ENCODE peak calls at places on chromosomes 11 and 22, in five cellular contexts. A is gastrocnemius medialis, C is A549, D is brain microvascular endothelial cell, R is kidney. Y is an unnamed sample.

GRCh38 chr11:69218271-69218682 is 62.5 kb downstream of the SMIM38 start:
- DNase-seq in C (no peak), D (no peak), R (no peak), A (no peak), Y (no peak)

GRCh38 chr22:36258750-36259619 is 6.1 kb downstream of the APOL1 start:
- DNase-seq in R (peak), C (no peak), A (no peak), D (no peak), Y (no peak)

GRCh38 chr11:66080055-66080817 is 10.2 kb downstream of the PACS1 start:
- DNase-seq in A (peak), R (no peak), D (peak), C (peak), Y (peak)

GRCh38 chr11:11472096-11472495 is 119.0 kb upstream of the CSNK2A3 start:
- DNase-seq in C (no peak), D (no peak), R (no peak), A (peak), Y (no peak)

GRCh38 chr11:16630651-16631050 is 107.8 kb upstream of the C11orf58 start:
- DNase-seq in C (no peak), R (no peak), A (no peak), D (no peak), Y (no peak)

GRCh38 chr11:15901790-15902189 is 454.6 kb downstream of the SOX6 start:
- DNase-seq in A (no peak), C (no peak), D (no peak), R (no peak), Y (no peak)

GRCh38 chr11:11579012-11579755 is 42.6 kb downstream of the GALNT18 start:
- DNase-seq in D (no peak), A (no peak), C (no peak), R (no peak), Y (no peak)

GRCh38 chr11:103709366-103709765 is 327.1 kb upstream of the DDI1 start:
- DNase-seq in C (no peak), A (no peak), D (no peak), R (no peak), Y (no peak)

GRCh38 chr11:57513911-57514537 is 1.5 kb downstream of the SLC43A1 start:
- DNase-seq in D (no peak), A (peak), C (no peak), R (peak), Y (peak)

GRCh38 chr11:119195680-119196079 is 10.4 kb downstream of the NHERF4 start:
- DNase-seq in R (no peak), D (peak), C (peak), A (no peak), Y (peak)

GRCh38 chr11:121482231-121483129 is 29.7 kb upstream of the SORL1-AS1 start:
- DNase-seq in C (no peak), R (no peak), A (no peak), D (no peak), Y (peak)

GRCh38 chr11:3641191-3641590 is 601 bp downstream of the ART5 start:
- DNase-seq in A (no peak), D (no peak), C (no peak), R (no peak), Y (no peak)

GRCh38 chr11:118883368-118884071 is at the start of gene CXCR5:
- DNase-seq in A (no peak), D (peak), C (no peak), R (no peak), Y (no peak)

GRCh38 chr11:119787074-119787461 is 58.1 kb upstream of the NECTIN1 start:
- DNase-seq in D (no peak), A (no peak), C (no peak), R (peak), Y (no peak)

GRCh38 chr11:48013269-48013901 is 33.0 kb downstream of the PTPRJ start:
- DNase-seq in D (no peak), R (peak), C (peak), A (no peak), Y (peak)

GRCh38 chr11:27621440-27622161 is 78.7 kb downstream of the BDNF start:
- DNase-seq in D (no peak), C (no peak), R (no peak), A (no peak), Y (peak)

GRCh38 chr11:57095417-57095816 is 86.3 kb upstream of the LRRC55 start:
- DNase-seq in R (no peak), A (no peak), D (no peak), C (no peak), Y (no peak)

GRCh38 chr11:5004429-5005274 is 10.0 kb downstream of the OR51L1 start:
- DNase-seq in A (no peak), R (no peak), D (peak), C (peak), Y (peak)

GRCh38 chr11:25319068-25319467 is 822.2 kb downstream of the LUZP2 start:
- DNase-seq in R (no peak), D (no peak), A (no peak), C (no peak), Y (no peak)

GRCh38 chr11:134510171-134510570 is 98.1 kb upstream of the B3GAT1 start:
- DNase-seq in C (no peak), R (peak), D (no peak), A (no peak), Y (no peak)

GRCh38 chr22:38841635-38842034 is 2.2 kb downstream of the NPTXR start:
- DNase-seq in D (no peak), R (no peak), C (no peak), A (no peak), Y (no peak)

GRCh38 chr22:39003165-39003638 is 10.9 kb upstream of the APOBEC3C start:
- DNase-seq in R (peak), C (peak), D (peak), A (peak), Y (peak)

GRCh38 chr22:38415561-38416321 is 39.3 kb downstream of the KCNJ4 start:
- DNase-seq in R (peak), D (no peak), A (no peak), C (no peak), Y (no peak)

GRCh38 chr11:65573391-65574146 is 1.2 kb downstream of the FAM89B start:
- DNase-seq in C (no peak), R (peak), A (peak), D (no peak), Y (peak)

GRCh38 chr22:43562843-43563242 is 151.0 kb downstream of the MPPED1 start:
- DNase-seq in A (no peak), C (no peak), D (no peak), R (peak), Y (no peak)

GRCh38 chr11:69592986-69593385 is 48.0 kb upstream of the CCND1 start:
- DNase-seq in D (no peak), A (no peak), C (no peak), R (no peak), Y (no peak)

GRCh38 chr11:118152552-118153471 is at the start of gene SCN4B:
- DNase-seq in D (peak), A (peak), R (peak), C (peak), Y (peak)

GRCh38 chr22:31754813-31755212 is 994 bp downstream of the DEPDC5 start:
- DNase-seq in A (no peak), R (no peak), D (no peak), C (no peak), Y (no peak)

GRCh38 chr11:46307785-46308341 is 30.4 kb downstream of the CREB3L1 start:
- DNase-seq in C (no peak), A (no peak), R (no peak), D (no peak), Y (no peak)
- H3K27ac ChIP-seq in C (peak), A (no peak), R (no peak), D (no peak), Y (peak)

DNA sequence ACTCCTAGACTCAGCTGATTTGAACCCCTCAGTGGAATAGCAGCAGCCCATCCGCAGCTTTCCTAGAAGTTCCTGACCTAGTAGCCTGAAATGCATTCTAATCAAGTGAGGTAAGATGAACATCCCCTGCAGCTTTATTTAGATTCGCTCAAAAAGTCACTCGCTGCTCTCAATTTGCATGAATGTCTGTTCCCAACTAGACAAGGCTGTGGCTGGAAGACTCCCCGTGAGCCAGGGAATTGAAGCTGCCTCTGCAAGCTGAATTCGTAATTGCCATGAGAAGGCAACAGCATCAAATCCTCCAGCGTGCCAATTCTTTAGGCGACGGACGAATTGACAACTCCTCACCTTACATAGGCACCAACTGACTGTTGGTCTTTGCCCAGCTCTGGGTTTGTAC is 17.1 kb upstream of the SCN3B start:
- DNase-seq in R (no peak), D (no peak), A (no peak), C (no peak), Y (no peak)
- H3K27ac ChIP-seq in R (no peak), D (no peak), A (no peak), C (no peak), Y (no peak)

DNA sequence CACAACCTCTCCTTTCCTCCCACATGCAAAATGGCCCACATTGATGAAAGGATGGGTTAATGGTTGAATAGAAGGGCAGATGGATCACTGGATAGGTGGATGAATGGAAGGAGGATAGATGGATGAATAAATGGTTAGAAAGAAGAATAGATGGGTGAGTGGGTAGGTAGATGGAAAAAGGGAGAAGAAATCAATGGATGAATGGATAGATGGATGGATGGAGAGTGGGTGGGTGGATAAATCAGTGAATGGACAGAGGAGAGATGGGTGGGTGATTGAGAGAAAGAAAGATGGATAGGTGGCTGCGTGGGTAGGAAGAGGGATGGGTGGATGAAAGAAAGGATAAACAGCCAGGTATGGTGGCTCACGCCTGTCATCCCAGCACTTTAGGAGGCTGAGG is 1.2 kb downstream of the SEC14L3 start:
- DNase-seq in D (no peak), A (no peak), C (no peak), R (no peak), Y (no peak)
- H3K27ac ChIP-seq in D (no peak), A (no peak), C (no peak), R (no peak), Y (no peak)

GRCh38 chr11:95589893-95590612 is 199.5 kb downstream of the FAM76B start:
- DNase-seq in D (no peak), R (no peak), A (no peak), C (no peak), Y (no peak)

GRCh38 chr11:95588821-95589220 is 200.8 kb downstream of the FAM76B start:
- DNase-seq in C (no peak), R (no peak), D (no peak), A (no peak), Y (no peak)

GRCh38 chr11:95593101-95593500 is 196.5 kb downstream of the FAM76B start:
- DNase-seq in D (no peak), A (no peak), C (no peak), R (no peak), Y (peak)

GRCh38 chr11:95596011-95596489 is 193.5 kb downstream of the FAM76B start:
- DNase-seq in C (no peak), A (no peak), R (no peak), D (peak), Y (peak)

GRCh38 chr11:95592455-95592854 is 197.1 kb downstream of the FAM76B start:
- DNase-seq in R (no peak), A (no peak), D (no peak), C (no peak), Y (no peak)
- H3K27ac ChIP-seq in R (no peak), A (no peak), D (no peak), C (no peak), Y (no peak)

DNA sequence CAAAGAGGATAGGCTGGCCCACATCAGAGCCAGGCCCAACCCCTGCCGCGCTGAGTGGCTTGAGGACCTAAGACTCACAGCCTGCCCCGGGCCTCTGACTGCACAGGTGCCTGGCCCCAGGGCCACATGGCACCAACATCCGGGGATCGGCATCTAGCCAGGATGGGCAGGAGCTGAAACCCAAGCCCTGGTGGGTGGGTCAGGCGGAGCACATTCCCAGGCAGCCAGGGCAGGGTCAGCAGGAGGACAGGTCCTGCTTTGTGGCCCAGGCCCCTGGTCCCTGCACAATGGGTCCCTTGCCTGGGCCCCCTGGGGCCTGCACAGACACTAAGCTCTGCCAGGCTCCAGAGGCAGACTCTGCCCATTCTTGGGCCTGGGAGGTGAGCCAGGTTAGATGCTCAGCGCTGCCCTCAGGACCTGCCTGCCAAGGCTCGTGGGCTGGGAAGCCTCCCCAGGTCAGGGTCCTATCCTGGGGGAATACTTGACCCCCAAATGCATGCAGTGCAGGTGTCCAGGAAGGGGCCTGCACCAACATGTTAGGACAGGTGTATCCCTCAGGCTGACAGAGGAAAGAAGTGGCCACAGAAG is 33.5 kb downstream of the ARVCF start:
- DNase-seq in R (peak), C (no peak), D (no peak), A (peak), Y (no peak)
- H3K27ac ChIP-seq in R (no peak), C (peak), D (no peak), A (peak), Y (no peak)

GRCh38 chr22:19478086-19478392 is 954 bp downstream of the UFD1 start:
- DNase-seq in D (no peak), R (no peak), A (no peak), C (no peak), Y (peak)
- H3K27ac ChIP-seq in D (peak), R (no peak), A (peak), C (peak), Y (peak)

DNA sequence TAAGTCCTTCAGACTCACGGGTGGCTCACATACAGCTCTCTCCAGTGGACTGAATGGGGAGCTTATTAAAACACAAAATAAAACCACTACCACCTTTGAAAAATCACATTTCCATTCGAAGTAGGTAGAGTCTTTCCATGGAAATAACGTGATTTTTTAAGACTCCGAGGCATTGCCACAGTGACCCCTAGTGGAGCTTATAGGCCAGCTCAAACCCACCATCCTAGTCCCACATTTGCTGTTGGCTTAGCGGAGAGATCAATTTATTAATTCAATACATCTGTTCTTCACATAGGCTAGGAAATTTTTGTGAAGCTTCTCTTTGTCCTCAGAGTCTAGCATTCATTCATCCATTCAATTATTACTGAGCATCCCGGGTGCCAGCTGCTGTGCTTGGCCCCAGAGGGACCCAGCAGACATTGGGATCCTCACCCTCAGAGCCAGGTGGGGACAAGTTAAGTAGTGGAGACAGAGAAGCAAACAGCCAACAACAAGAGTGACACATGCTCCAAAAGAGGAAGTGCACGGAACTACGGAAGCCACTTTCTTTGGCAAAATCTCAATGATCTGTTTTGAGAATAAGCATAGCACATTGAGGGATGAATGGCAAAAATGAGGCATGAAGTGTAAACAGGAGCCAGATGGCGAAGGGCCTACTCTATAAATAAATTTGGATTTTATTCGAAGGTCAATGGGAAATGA is 10.2 kb upstream of the P4HA3 start:
- DNase-seq in D (peak), R (no peak), A (no peak), C (no peak), Y (peak)
- H3K27ac ChIP-seq in D (no peak), R (no peak), A (no peak), C (peak), Y (peak)

DNA sequence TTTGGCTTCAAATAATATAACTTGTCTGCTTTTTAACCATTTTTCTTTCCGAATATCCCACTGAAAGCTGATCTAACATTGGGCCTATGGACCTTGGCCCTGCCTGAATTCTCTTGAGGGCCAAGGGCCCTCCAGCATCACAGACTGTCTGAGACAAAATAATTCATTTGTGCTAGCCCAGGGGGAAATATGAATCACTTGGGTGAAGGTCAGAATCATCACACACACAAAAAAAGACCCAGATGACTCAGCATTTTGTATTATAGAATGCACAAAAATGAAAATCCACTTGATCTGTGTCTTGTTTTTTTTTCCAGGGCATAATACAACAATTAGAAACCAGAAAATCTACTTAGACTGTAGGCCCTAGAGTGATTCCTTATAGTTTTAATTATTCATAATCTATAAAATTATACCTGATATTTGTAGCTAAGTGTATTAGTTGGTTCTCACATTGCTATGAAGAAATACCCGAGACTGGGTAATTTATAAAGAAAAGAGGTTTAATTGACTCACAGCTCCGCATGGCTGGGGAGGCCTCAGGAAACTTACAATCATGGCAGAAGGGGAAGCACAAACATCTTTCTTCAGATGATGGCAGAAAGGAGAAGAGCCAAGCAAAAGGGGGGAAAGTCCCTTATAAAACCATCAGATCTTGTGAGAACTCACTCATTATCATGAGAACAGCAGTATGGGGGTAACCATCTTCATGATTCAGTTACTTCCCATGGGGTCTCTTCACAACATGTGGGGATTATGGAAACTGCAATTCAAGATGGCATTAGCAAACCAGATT is 15.6 kb upstream of the RDX start:
- DNase-seq in C (no peak), D (peak), A (no peak), R (no peak), Y (peak)
- H3K27ac ChIP-seq in C (peak), D (peak), A (no peak), R (no peak), Y (peak)

DNA sequence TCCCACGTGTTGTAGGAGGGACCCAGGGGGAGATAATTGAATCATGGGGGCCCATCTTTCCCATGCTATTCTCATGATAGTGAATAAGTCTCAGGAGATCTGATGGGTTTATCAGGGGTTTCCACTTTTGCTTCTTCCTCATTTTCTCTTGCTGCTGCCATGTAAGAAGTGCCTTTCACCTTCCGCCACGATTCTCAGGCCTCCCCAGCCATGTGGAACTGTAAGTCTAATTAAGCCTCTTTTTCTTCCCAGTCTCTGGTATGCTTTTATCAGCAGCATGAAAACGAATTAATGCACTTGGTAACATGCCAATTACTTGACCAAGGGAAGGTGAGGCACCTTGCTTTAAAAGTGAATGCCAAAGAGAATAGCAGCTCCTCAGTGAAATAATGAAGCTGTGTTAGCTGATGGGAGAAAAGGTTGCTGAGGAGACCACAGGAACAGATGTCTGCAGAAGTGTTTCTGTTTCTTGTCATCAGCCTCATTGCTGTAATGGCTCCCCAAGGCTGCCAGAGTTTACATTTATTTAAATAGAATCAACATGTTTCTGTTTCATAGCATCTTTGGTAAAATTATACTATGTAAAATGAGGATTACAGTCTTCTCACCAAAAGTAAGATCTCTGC is 89.0 kb upstream of the CD44 start:
- DNase-seq in C (no peak), D (no peak), R (no peak), A (no peak), Y (no peak)
- H3K27ac ChIP-seq in C (no peak), D (no peak), R (no peak), A (no peak), Y (no peak)

GRCh38 chr11:46761807-46762206 is 42.8 kb downstream of the F2 start:
- DNase-seq in A (no peak), R (no peak), C (no peak), D (no peak), Y (no peak)

GRCh38 chr11:46760429-46761128 is 41.6 kb downstream of the F2 start:
- DNase-seq in D (no peak), R (no peak), C (no peak), A (peak), Y (no peak)

GRCh38 chr11:46759196-46759595 is 40.2 kb downstream of the F2 start:
- DNase-seq in R (no peak), D (no peak), C (no peak), A (no peak), Y (no peak)

DNA sequence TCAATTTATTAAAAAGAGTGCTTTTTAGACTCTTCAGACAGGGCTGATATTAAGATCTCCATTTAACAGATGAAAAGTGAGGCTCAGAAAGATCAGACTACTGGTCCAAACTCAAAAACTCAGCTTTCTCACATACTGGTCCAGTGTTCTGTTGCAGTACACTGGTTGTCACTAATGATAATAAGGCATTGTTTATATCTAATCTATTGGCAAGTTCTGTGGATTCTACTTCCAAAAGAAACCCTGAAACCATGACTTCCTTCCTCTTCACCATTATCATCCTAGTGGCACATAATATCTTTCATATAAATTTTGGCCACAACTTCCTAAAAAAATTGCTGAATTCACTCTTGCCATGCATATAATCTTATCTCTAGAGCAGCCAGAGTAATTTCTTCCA is 36.9 kb downstream of the F2 start:
- DNase-seq in A (no peak), R (no peak), C (no peak), D (no peak), Y (no peak)
- H3K27ac ChIP-seq in A (peak), R (no peak), C (no peak), D (no peak), Y (no peak)

Y was measured in GM23248.